ENCODE peak calls at places on chromosomes 13 and 19, in six cellular contexts. T, F, Q, X, U and B are unnamed samples.

GRCh38 chr19:40342644-40343311 is 5.4 kb downstream of the C19orf47 start:
- DNase-seq in T (no peak), Q (no peak), X (no peak), U (no peak), F (no peak), B (no peak)

GRCh38 chr13:97749174-97749573 is 204.3 kb upstream of the IPO5 start:
- DNase-seq in F (no peak), U (peak), X (no peak), T (no peak), Q (no peak), B (peak)

GRCh38 chr13:25231537-25231936 is 55.8 kb downstream of the MTMR6 start:
- DNase-seq in U (no peak), F (no peak), Q (no peak), T (no peak), X (no peak), B (no peak)

GRCh38 chr13:97125810-97126738 is 96.1 kb upstream of the MBNL2 start:
- DNase-seq in U (peak), T (peak), F (no peak), X (no peak), Q (no peak), B (peak)

GRCh38 chr19:35079826-35080225 is 35.8 kb upstream of the FXYD3 start:
- DNase-seq in F (no peak), Q (no peak), U (no peak), X (no peak), T (no peak), B (no peak)

GRCh38 chr13:78786399-78786879 is 127.5 kb upstream of the OBI1 start:
- DNase-seq in T (no peak), F (peak), Q (no peak), X (no peak), U (no peak), B (no peak)

GRCh38 chr19:33221641-33222040 is 4.0 kb downstream of the SLC7A10 start:
- DNase-seq in X (no peak), Q (no peak), U (no peak), F (no peak), T (no peak), B (no peak)

GRCh38 chr19:13861392-13861713 is 15.6 kb upstream of the NANOS3 start:
- DNase-seq in F (no peak), T (no peak), U (no peak), X (no peak), Q (no peak), B (no peak)

GRCh38 chr19:45477216-45477615 is 9.4 kb downstream of the FOSB start:
- DNase-seq in F (no peak), U (no peak), T (no peak), X (no peak), Q (no peak), B (no peak)

GRCh38 chr13:113421673-113422270 is 31.5 kb downstream of the ADPRHL1 start:
- DNase-seq in Q (peak), U (no peak), X (peak), T (no peak), F (no peak), B (no peak)

GRCh38 chr13:38223093-38223492 is 126.6 kb upstream of the UFM1 start:
- DNase-seq in Q (no peak), U (peak), X (peak), T (no peak), F (peak), B (peak)

GRCh38 chr13:25732146-25732865 is 319.5 kb downstream of the SHISA2 start:
- DNase-seq in U (peak), F (no peak), X (no peak), Q (no peak), T (no peak), B (no peak)

GRCh38 chr19:58349590-58349989 is 3.7 kb downstream of the A1BG start:
- DNase-seq in F (no peak), T (no peak), U (no peak), X (no peak), Q (no peak), B (no peak)

GRCh38 chr19:4649392-4650094 is 10.2 kb downstream of the TNFAIP8L1 start:
- DNase-seq in F (no peak), U (no peak), T (no peak), X (no peak), Q (no peak), B (no peak)

DNA sequence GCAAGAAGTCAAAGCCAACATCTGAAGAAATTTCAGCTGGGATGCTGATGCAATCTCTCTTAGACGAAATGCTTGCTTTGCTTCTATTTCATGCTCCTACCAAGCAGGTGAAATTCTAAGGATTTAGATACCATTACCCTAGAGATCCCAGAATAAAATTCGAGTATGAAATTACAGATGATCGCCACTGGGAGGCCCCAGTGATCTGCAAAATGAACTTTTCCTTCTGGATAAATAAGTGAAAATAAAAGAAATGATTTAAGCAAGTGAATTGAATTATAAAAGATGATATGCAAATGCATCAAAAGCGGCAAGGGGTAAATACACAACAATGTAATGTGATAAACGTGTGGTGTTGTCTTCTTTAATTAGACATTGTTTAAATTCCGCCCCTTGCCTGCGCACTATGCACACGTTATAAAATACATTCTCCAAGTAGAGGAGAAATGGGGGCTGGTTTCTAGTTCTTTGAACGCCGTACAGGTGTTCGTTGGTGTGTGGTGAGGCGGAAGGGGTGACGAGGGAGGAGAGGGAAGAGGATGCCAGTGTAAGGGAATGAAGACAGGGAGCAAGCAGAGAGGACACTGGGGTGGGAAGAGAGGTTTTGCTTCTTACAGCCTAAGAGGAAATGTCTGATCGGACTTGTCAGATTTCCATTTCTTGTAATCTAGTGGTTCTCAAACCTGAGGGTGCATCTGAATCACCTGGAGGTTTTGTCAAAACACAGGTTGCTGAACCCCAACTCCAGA is 58.0 kb downstream of the ERCC5 start:
- DNase-seq in F (no peak), T (no peak), Q (no peak), U (peak), X (no peak), B (peak)
- TF ChIP-seq CTCF in F (peak), T (peak), Q (peak), U (peak), X (peak), B (peak)

GRCh38 chr19:42348211-42348610 is 22.8 kb downstream of the MEGF8 start:
- DNase-seq in F (no peak), X (no peak), T (no peak), U (no peak), Q (no peak), B (no peak)

GRCh38 chr19:42344336-42344893 is 19.0 kb downstream of the MEGF8 start:
- DNase-seq in X (no peak), U (no peak), F (no peak), T (no peak), Q (no peak), B (no peak)

GRCh38 chr19:42345191-42345812 is 19.9 kb downstream of the MEGF8 start:
- DNase-seq in Q (no peak), T (no peak), X (no peak), F (no peak), U (no peak), B (peak)

GRCh38 chr19:42343344-42344110 is 18.1 kb downstream of the MEGF8 start:
- DNase-seq in Q (no peak), X (no peak), F (peak), T (no peak), U (no peak), B (no peak)
- TF ChIP-seq CTCF in Q (peak), X (no peak), F (no peak), T (no peak), U (no peak), B (no peak)

GRCh38 chr19:17555929-17556813 is 722 bp downstream of the COLGALT1 start:
- DNase-seq in F (peak), X (peak), Q (no peak), T (peak), U (peak), B (peak)
- TF ChIP-seq CTCF in F (no peak), X (no peak), Q (peak), T (no peak), U (no peak), B (no peak)

GRCh38 chr13:107867701-107868661 is 347.4 kb downstream of the LIG4 start:
- DNase-seq in F (peak), T (no peak), Q (no peak), U (peak), X (no peak), B (no peak)
- TF ChIP-seq CTCF in F (peak), T (no peak), Q (peak), U (no peak), X (no peak), B (no peak)

DNA sequence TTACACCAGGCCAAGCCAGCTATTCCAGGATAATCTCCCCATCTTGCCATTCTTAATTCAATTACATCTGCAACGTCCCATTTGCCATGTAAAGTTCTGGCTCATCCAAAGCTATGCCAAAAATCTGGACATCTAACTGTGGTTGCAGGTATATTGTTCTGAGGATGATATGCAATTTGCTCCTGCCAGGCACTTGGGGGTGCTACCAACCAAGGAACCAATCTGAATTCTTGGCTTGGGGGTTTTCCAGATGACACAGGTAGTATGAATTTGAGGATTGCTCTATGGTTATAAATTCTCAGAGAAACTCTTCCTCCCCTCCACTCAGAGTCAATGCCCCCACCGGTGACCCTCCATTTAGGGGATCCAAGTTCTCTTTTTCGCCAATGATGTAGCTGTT is 33.0 kb downstream of the CRYL1 start:
- DNase-seq in X (peak), F (peak), T (no peak), U (peak), Q (no peak), B (peak)
- TF ChIP-seq CTCF in X (no peak), F (peak), T (peak), U (peak), Q (no peak), B (peak)

DNA sequence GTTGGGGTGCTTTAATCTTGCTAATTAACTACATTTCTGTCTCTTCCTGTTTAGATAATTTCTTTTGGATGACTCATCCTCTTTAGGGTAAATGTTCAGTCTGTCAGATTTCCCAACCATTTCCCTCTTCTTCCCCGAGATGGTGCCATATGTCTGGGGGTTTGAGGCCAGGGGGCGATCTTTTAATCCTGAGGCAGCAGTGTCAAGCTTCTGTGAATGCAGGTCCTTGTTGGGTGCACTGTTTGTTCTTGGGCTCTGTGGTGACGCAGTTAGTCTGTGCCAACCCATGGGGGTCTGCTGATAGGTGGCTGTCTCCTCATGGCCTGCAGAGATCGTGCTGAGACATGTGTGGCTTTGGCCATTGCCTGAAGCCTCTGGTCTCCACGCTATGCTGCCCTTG is 420.4 kb downstream of the NDFIP2 start:
- DNase-seq in T (no peak), Q (no peak), F (no peak), U (peak), X (no peak), B (peak)
- TF ChIP-seq CTCF in T (no peak), Q (no peak), F (no peak), U (no peak), X (no peak), B (no peak)

GRCh38 chr19:8494158-8494557 is 8.3 kb downstream of the PRAM1 start:
- DNase-seq in X (no peak), F (no peak), Q (no peak), T (no peak), U (peak), B (no peak)

GRCh38 chr19:8489591-8490394 is 12.6 kb downstream of the PRAM1 start:
- DNase-seq in Q (no peak), U (peak), T (no peak), F (no peak), X (no peak), B (peak)

GRCh38 chr19:8490395-8490760 is 12.1 kb downstream of the PRAM1 start:
- DNase-seq in X (no peak), T (no peak), F (no peak), U (no peak), Q (no peak), B (no peak)

GRCh38 chr19:8490873-8491272 is 11.6 kb downstream of the PRAM1 start:
- DNase-seq in U (no peak), T (no peak), X (no peak), Q (no peak), F (no peak), B (no peak)

DNA sequence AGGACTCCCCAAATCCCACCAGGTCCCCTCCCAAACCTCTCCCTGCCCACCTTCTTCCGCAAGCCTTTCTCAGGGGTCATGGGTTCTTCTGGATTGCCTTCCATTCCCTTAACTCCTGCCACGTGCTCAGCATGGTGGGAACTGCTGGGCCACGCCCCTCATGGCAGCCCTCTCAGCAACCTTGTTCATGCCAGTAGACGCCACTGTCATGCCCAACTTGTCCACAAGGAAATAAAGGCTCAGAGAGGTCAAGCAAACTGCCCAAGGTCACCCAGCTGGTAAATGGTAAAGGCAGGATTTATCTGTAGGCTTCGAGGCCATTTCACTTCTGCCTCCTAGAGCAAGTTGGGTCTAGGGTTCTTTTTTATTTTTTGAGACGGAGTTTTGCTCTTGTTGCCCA is 10.9 kb downstream of the PRAM1 start:
- DNase-seq in F (no peak), X (no peak), Q (no peak), T (no peak), U (no peak), B (no peak)
- TF ChIP-seq CTCF in F (no peak), X (no peak), Q (peak), T (no peak), U (no peak), B (no peak)

GRCh38 chr19:38721496-38721895 is 22.8 kb downstream of the CAPN12 start:
- DNase-seq in U (no peak), F (no peak), T (no peak), X (no peak), Q (no peak), B (no peak)

GRCh38 chr19:38720559-38721236 is 23.6 kb downstream of the CAPN12 start:
- DNase-seq in T (no peak), Q (no peak), U (no peak), X (no peak), F (no peak), B (no peak)

GRCh38 chr19:38717855-38718254 is 26.4 kb downstream of the CAPN12 start:
- DNase-seq in F (no peak), X (no peak), T (no peak), Q (no peak), U (no peak), B (no peak)

GRCh38 chr19:38718747-38719543 is 25.3 kb downstream of the CAPN12 start:
- DNase-seq in Q (no peak), F (no peak), T (peak), U (no peak), X (no peak), B (no peak)

DNA sequence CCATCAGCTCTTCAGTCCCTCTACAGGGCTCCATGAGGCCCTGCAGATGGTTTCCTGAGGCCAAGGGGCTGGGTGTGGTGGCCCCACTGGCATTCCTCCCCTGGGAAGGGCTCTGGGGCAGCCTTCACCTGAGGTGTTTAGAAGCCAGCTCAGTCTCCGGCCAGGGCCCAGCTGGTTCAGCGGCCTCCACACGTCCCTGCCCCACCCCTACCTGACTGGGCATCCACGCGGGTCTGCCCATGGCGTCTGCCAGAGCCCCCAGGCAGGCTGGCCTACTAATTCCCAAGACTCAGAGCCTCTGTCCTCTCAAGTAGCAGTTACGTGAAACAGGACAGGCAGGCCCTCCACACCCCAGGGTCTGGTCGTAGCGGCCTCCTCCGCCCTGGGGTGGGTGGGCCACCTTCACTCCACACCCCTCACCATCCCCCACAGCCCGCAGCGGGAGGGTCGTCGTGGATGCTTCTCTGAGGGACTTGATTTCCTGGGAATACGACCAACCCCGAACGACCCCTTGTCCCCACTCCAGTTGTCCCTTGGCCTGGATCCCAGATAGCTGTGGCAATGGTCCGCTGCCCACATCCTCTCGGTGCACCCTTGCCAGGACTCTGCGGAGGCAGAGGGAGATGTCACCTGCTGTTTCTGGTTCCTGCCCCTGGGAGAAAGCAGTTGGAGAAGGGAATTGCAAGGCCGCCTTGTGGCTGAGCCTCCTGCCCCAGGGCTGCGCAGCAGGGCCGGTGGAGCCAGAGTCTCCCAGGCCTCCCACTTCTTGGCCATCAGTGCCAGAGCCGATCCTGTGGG is 24.3 kb downstream of the CAPN12 start:
- DNase-seq in F (no peak), U (no peak), Q (no peak), T (no peak), X (no peak), B (no peak)
- TF ChIP-seq CTCF in F (no peak), U (no peak), Q (no peak), T (peak), X (no peak), B (no peak)

DNA sequence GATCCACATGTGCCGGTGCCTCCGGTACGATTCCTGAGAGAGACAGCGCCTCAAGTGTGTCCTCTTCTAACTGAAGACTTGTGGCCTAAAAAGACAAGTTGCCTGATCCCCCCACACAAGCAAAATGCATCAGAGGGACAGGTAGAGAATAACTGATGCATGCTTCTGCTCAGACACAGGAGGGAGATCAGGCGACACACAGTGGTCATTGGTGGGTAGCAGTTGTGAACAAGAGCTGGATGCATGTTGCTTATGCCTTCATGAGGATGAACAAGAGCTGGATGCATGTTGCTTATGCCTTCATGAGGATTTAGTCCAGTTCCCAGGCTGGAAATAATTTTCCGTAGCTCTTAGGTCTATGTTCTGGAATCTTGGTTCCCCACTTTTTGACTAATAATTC is 505.6 kb downstream of the MYO16 start:
- DNase-seq in F (no peak), Q (no peak), X (no peak), U (no peak), T (no peak), B (no peak)
- TF ChIP-seq CTCF in F (no peak), Q (no peak), X (no peak), U (peak), T (no peak), B (no peak)